ENCODE peak calls at places on chromosomes 6 and 20, in four cellular contexts. One of them, this sample, is unnamed.

GRCh38 chr20:23203951-23204730 is 118.0 kb upstream of the CD93 start:
- DNase-seq in KG1: no peak
- DNase-seq in NAMALWA: no peak
- DNase-seq in omental fat pad: no peak
- DNase-seq in this sample: no peak

GRCh38 chr20:17129089-17129488 is 97.8 kb upstream of the PCSK2 start:
- DNase-seq in KG1: no peak
- DNase-seq in NAMALWA: no peak
- DNase-seq in omental fat pad: no peak
- DNase-seq in this sample: no peak

GRCh38 chr6:15555101-15556038 is 107.5 kb downstream of the DTNBP1 start:
- DNase-seq in omental fat pad: no peak
- DNase-seq in NAMALWA: no peak
- DNase-seq in KG1: no peak
- DNase-seq in this sample: no peak

GRCh38 chr20:39861381-39861780 is 827.7 kb downstream of the MAFB start:
- DNase-seq in omental fat pad: no peak
- DNase-seq in KG1: no peak
- DNase-seq in NAMALWA: no peak
- DNase-seq in this sample: no peak

GRCh38 chr6:8087870-8088269 is 14.5 kb downstream of the EEF1E1 start:
- DNase-seq in KG1: no peak
- DNase-seq in NAMALWA: no peak
- DNase-seq in omental fat pad: no peak
- DNase-seq in this sample: no peak

GRCh38 chr6:159279790-159280277 is 110.6 kb downstream of the FNDC1 start:
- DNase-seq in omental fat pad: no peak
- DNase-seq in NAMALWA: no peak
- DNase-seq in KG1: no peak
- DNase-seq in this sample: no peak

GRCh38 chr20:33685328-33686007 is 717 bp downstream of the E2F1 start:
- DNase-seq in KG1: no peak
- DNase-seq in omental fat pad: no peak
- DNase-seq in NAMALWA: peak
- DNase-seq in this sample: peak

GRCh38 chr6:149876241-149876933 is 12.2 kb upstream of the LRP11 start:
- DNase-seq in KG1: no peak
- DNase-seq in NAMALWA: no peak
- DNase-seq in omental fat pad: no peak
- DNase-seq in this sample: no peak

GRCh38 chr20:46746972-46747371 is 37.5 kb downstream of the SLC2A10 start:
- DNase-seq in omental fat pad: no peak
- DNase-seq in KG1: no peak
- DNase-seq in NAMALWA: no peak
- DNase-seq in this sample: no peak

GRCh38 chr6:123925360-123925759 is 121.7 kb downstream of the NKAIN2 start:
- DNase-seq in KG1: no peak
- DNase-seq in omental fat pad: no peak
- DNase-seq in NAMALWA: no peak
- DNase-seq in this sample: peak

GRCh38 chr6:163620670-163621330 is 206.3 kb downstream of the QKI start:
- DNase-seq in omental fat pad: no peak
- DNase-seq in KG1: no peak
- DNase-seq in NAMALWA: no peak
- DNase-seq in this sample: no peak

GRCh38 chr6:53359843-53360834 is 11.4 kb upstream of the ELOVL5 start:
- DNase-seq in omental fat pad: no peak
- DNase-seq in KG1: no peak
- DNase-seq in NAMALWA: peak
- DNase-seq in this sample: no peak

GRCh38 chr6:42339991-42340401 is 111.7 kb downstream of the TRERF1 start:
- DNase-seq in KG1: no peak
- DNase-seq in omental fat pad: no peak
- DNase-seq in NAMALWA: no peak
- DNase-seq in this sample: no peak

GRCh38 chr6:144936764-144937163 is 651.6 kb downstream of the UTRN start:
- DNase-seq in omental fat pad: no peak
- DNase-seq in NAMALWA: no peak
- DNase-seq in KG1: no peak
- DNase-seq in this sample: no peak

GRCh38 chr6:47034919-47035318 is 7.2 kb downstream of the ADGRF1 start:
- DNase-seq in omental fat pad: no peak
- DNase-seq in NAMALWA: no peak
- DNase-seq in KG1: no peak
- DNase-seq in this sample: no peak

GRCh38 chr20:5000263-5001173 is 792 bp downstream of the SLC23A2 start:
- DNase-seq in omental fat pad: no peak
- DNase-seq in NAMALWA: peak
- DNase-seq in KG1: no peak
- DNase-seq in this sample: no peak

GRCh38 chr20:61166324-61166723 is 85.7 kb upstream of the CDH4 start:
- DNase-seq in omental fat pad: no peak
- DNase-seq in NAMALWA: no peak
- DNase-seq in KG1: no peak
- DNase-seq in this sample: no peak

GRCh38 chr20:34377072-34377847 is 14.2 kb downstream of the ITCH start:
- DNase-seq in NAMALWA: no peak
- DNase-seq in KG1: no peak
- DNase-seq in omental fat pad: no peak
- DNase-seq in this sample: no peak

GRCh38 chr6:150238294-150238693 is 95.5 kb downstream of the PPP1R14C start:
- DNase-seq in NAMALWA: no peak
- DNase-seq in omental fat pad: no peak
- DNase-seq in KG1: no peak
- DNase-seq in this sample: no peak

GRCh38 chr6:112044856-112045255 is 9.0 kb upstream of the CCN6 start:
- DNase-seq in KG1: no peak
- DNase-seq in omental fat pad: no peak
- DNase-seq in NAMALWA: no peak
- DNase-seq in this sample: no peak

GRCh38 chr20:3818155-3819151 is 1.9 kb upstream of the AP5S1 start:
- DNase-seq in omental fat pad: no peak
- DNase-seq in KG1: no peak
- DNase-seq in NAMALWA: peak
- DNase-seq in this sample: no peak

GRCh38 chr20:41392871-41393704 is 26.5 kb upstream of the EMILIN3 start:
- DNase-seq in omental fat pad: no peak
- DNase-seq in NAMALWA: no peak
- DNase-seq in KG1: no peak
- DNase-seq in this sample: no peak

GRCh38 chr6:4180653-4181255 is 45.4 kb upstream of the ECI2 start:
- DNase-seq in NAMALWA: peak
- DNase-seq in omental fat pad: no peak
- DNase-seq in KG1: no peak
- DNase-seq in this sample: no peak

GRCh38 chr6:129608886-129609540 is 101.0 kb downstream of the ARHGAP18 start:
- DNase-seq in NAMALWA: no peak
- DNase-seq in KG1: no peak
- DNase-seq in omental fat pad: no peak
- DNase-seq in this sample: no peak

GRCh38 chr20:4736875-4737274 is 15.2 kb downstream of the PRND start:
- DNase-seq in NAMALWA: no peak
- DNase-seq in omental fat pad: no peak
- DNase-seq in KG1: no peak
- DNase-seq in this sample: no peak

GRCh38 chr6:22087960-22088716 is 208.7 kb downstream of the PRL start:
- DNase-seq in NAMALWA: no peak
- DNase-seq in omental fat pad: no peak
- DNase-seq in KG1: no peak
- DNase-seq in this sample: no peak

GRCh38 chr6:81696505-81696904 is 56.0 kb downstream of the TENT5A start:
- DNase-seq in omental fat pad: no peak
- DNase-seq in KG1: no peak
- DNase-seq in NAMALWA: no peak
- DNase-seq in this sample: no peak

GRCh38 chr6:106114492-106114891 is 28.4 kb downstream of the PRDM1 start:
- DNase-seq in KG1: no peak
- DNase-seq in NAMALWA: no peak
- DNase-seq in omental fat pad: no peak
- DNase-seq in this sample: no peak

GRCh38 chr20:39674842-39675241 is 712.7 kb downstream of the DHX35 start:
- DNase-seq in NAMALWA: no peak
- DNase-seq in KG1: no peak
- DNase-seq in omental fat pad: no peak
- DNase-seq in this sample: no peak

GRCh38 chr6:137904822-137905617 is 38.0 kb downstream of the TNFAIP3 start:
- DNase-seq in omental fat pad: no peak
- DNase-seq in NAMALWA: no peak
- DNase-seq in KG1: no peak
- DNase-seq in this sample: no peak

GRCh38 chr20:36098364-36098763 is 56.2 kb upstream of the EPB41L1 start:
- DNase-seq in NAMALWA: peak
- DNase-seq in omental fat pad: no peak
- DNase-seq in KG1: no peak
- DNase-seq in this sample: peak

GRCh38 chr20:40471261-40471629 is 217.8 kb downstream of the MAFB start:
- DNase-seq in omental fat pad: no peak
- DNase-seq in NAMALWA: peak
- DNase-seq in KG1: no peak
- DNase-seq in this sample: no peak

GRCh38 chr6:153056308-153056707 is 53.8 kb upstream of the MTRF1L start:
- DNase-seq in omental fat pad: no peak
- DNase-seq in NAMALWA: no peak
- DNase-seq in KG1: no peak
- DNase-seq in this sample: no peak

GRCh38 chr6:43951063-43951755 is 176.0 kb downstream of the MRPL14 start:
- DNase-seq in KG1: no peak
- DNase-seq in omental fat pad: no peak
- DNase-seq in NAMALWA: peak
- DNase-seq in this sample: peak

GRCh38 chr6:90483116-90483839 is 103.6 kb downstream of the MAP3K7 start:
- DNase-seq in NAMALWA: no peak
- DNase-seq in KG1: no peak
- DNase-seq in omental fat pad: no peak
- DNase-seq in this sample: no peak

GRCh38 chr20:3479025-3479424 is 8.2 kb downstream of the ATRN start:
- DNase-seq in NAMALWA: no peak
- DNase-seq in omental fat pad: no peak
- DNase-seq in KG1: no peak
- DNase-seq in this sample: no peak

GRCh38 chr20:54151073-54151436 is 22.7 kb downstream of the CYP24A1 start:
- DNase-seq in omental fat pad: no peak
- DNase-seq in KG1: no peak
- DNase-seq in NAMALWA: no peak
- DNase-seq in this sample: no peak

GRCh38 chr20:51420111-51420510 is 122.4 kb downstream of the NFATC2 start:
- DNase-seq in NAMALWA: no peak
- DNase-seq in omental fat pad: no peak
- DNase-seq in KG1: no peak
- DNase-seq in this sample: no peak

GRCh38 chr20:43723735-43724134 is 3.1 kb downstream of the GTSF1L start:
- DNase-seq in NAMALWA: no peak
- DNase-seq in omental fat pad: no peak
- DNase-seq in KG1: no peak
- DNase-seq in this sample: no peak

GRCh38 chr20:52083627-52084232 is 107.8 kb downstream of the ZFP64 start:
- DNase-seq in KG1: no peak
- DNase-seq in NAMALWA: peak
- DNase-seq in omental fat pad: peak
- DNase-seq in this sample: peak

This sample was measured in Kasumi-1.